ENCODE peak calls at places on chromosome 11, in seven cellular contexts. U is psoas muscle, J is astrocyte of the spinal cord, X is epithelial cell of esophagus, T is chondrocyte, A is fibroblast of mammary gland, Y is fibroblast of lung. K is an unnamed sample.

GRCh38 chr11:65381721-65382035 is 768 bp downstream of the SLC25A45 start:
- DNase-seq in A (peak), U (peak), X (peak), T (no peak), Y (peak), J (peak), K (peak)

GRCh38 chr11:3007404-3008010 is 15.4 kb upstream of the NAP1L4 start:
- DNase-seq in U (no peak), Y (no peak), T (no peak), J (no peak), A (no peak), X (no peak), K (no peak)

GRCh38 chr11:12201016-12201985 is 90.9 kb downstream of the MICAL2 start:
- DNase-seq in A (peak), Y (peak), X (peak), J (peak), U (no peak), T (no peak), K (no peak)

GRCh38 chr11:132586801-132587200 is 945.5 kb downstream of the OPCML start:
- DNase-seq in T (no peak), A (no peak), J (peak), X (no peak), Y (peak), U (no peak), K (no peak)

GRCh38 chr11:1472180-1473005 is 14.2 kb downstream of the MOB2 start:
- DNase-seq in A (no peak), X (no peak), U (peak), Y (no peak), J (no peak), T (peak), K (peak)

GRCh38 chr11:123357990-123358827 is 71.9 kb upstream of the GRAMD1B start:
- DNase-seq in X (peak), T (no peak), J (peak), A (peak), U (no peak), Y (peak), K (no peak)

GRCh38 chr11:70555092-70555491 is 156.8 kb downstream of the CTTN start:
- DNase-seq in T (no peak), J (no peak), X (no peak), Y (no peak), A (no peak), U (no peak), K (no peak)

GRCh38 chr11:2275334-2276279 is 5.2 kb upstream of the ASCL2 start:
- DNase-seq in X (no peak), J (no peak), T (no peak), A (no peak), U (no peak), Y (no peak), K (no peak)

GRCh38 chr11:71309611-71310010 is 57.2 kb upstream of the SHANK2 start:
- DNase-seq in X (no peak), U (no peak), Y (no peak), T (no peak), A (no peak), J (no peak), K (no peak)

GRCh38 chr11:70176940-70177689 is 26.0 kb upstream of the FADD start:
- DNase-seq in Y (no peak), A (peak), U (no peak), T (no peak), X (no peak), J (no peak), K (peak)

GRCh38 chr11:17633279-17633986 is 85.9 kb upstream of the MYOD1 start:
- DNase-seq in X (no peak), U (no peak), A (no peak), T (no peak), J (no peak), Y (no peak), K (no peak)

GRCh38 chr11:4881188-4881587 is 512 bp upstream of the OR51T1 start:
- DNase-seq in Y (no peak), T (no peak), X (no peak), A (no peak), U (no peak), J (no peak), K (no peak)

GRCh38 chr11:9092846-9093778 is 1.7 kb upstream of the SCUBE2 start:
- DNase-seq in A (peak), U (no peak), T (no peak), J (peak), Y (peak), X (no peak), K (no peak)

GRCh38 chr11:134660416-134660815 is 248.4 kb upstream of the B3GAT1 start:
- DNase-seq in X (no peak), A (no peak), Y (no peak), U (no peak), J (no peak), T (no peak), K (no peak)

GRCh38 chr11:126727381-126727780 is 273.2 kb downstream of the KIRREL3 start:
- DNase-seq in Y (no peak), X (no peak), A (no peak), T (no peak), J (no peak), U (no peak), K (no peak)

GRCh38 chr11:128462802-128463385 is 124.5 kb downstream of the ETS1 start:
- DNase-seq in A (no peak), J (no peak), T (no peak), X (no peak), U (no peak), Y (no peak), K (no peak)

GRCh38 chr11:127643659-127644058 is 643.1 kb upstream of the KIRREL3 start:
- DNase-seq in Y (no peak), T (no peak), A (no peak), X (no peak), U (no peak), J (no peak), K (no peak)

GRCh38 chr11:118514103-118514502 is 13.2 kb upstream of the TTC36 start:
- DNase-seq in J (no peak), U (no peak), Y (no peak), T (no peak), A (no peak), X (no peak), K (no peak)
- TF ChIP-seq CTCF in J (no peak), U (no peak), Y (no peak), T (no peak), A (no peak), X (no peak), K (no peak)

DNA sequence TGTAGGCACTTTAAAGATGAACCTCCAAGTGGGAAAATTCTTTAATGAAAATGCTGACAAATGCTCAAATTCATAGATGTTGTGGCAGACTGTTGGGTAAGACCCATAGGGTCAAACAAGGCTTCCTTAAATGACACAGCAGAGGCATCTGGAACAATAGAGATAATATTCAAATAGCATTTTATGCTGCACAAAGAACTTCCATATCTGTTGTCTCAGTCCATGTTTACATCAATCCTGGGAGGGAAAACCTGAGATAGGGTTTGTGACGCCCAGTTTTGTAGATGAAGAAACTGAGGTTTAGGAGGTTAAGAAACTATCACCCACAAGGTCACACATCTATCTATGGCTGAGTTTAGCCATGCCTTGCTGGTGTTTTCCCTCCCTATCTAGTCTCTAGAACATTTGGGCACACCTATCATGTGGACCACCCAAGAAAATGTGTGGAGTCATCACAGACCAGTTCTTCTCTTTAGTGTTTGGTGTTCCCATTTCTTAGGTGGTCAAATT is 106.4 kb downstream of the EHF start:
- DNase-seq in J (no peak), U (no peak), T (no peak), A (no peak), Y (no peak), X (no peak), K (no peak)
- TF ChIP-seq CTCF in J (no peak), U (no peak), T (no peak), A (no peak), Y (no peak), X (no peak), K (no peak)

GRCh38 chr11:40125054-40125453 is 1334.4 kb downstream of the LRRC4C start:
- DNase-seq in U (no peak), X (no peak), A (no peak), J (no peak), Y (no peak), T (no peak), K (no peak)
- TF ChIP-seq CTCF in U (no peak), X (no peak), A (no peak), J (peak), Y (no peak), T (peak), K (peak)

GRCh38 chr11:116553482-116553881 is 219.3 kb downstream of the BUD13 start:
- DNase-seq in A (no peak), T (no peak), Y (no peak), X (no peak), J (no peak), U (no peak), K (no peak)
- TF ChIP-seq CTCF in A (no peak), T (no peak), Y (no peak), X (no peak), J (no peak), U (no peak), K (no peak)

GRCh38 chr11:111983187-111983986 is 41.8 kb upstream of the DLAT start:
- DNase-seq in Y (peak), A (no peak), U (no peak), T (no peak), X (peak), J (peak), K (peak)

GRCh38 chr11:111980062-111980461 is 42.9 kb downstream of the DIXDC1 start:
- DNase-seq in X (no peak), T (no peak), U (no peak), Y (no peak), A (no peak), J (no peak), K (no peak)

GRCh38 chr11:111981270-111981669 is 43.9 kb upstream of the DLAT start:
- DNase-seq in A (no peak), Y (no peak), T (no peak), U (no peak), X (no peak), J (no peak), K (no peak)

GRCh38 chr11:111982532-111983186 is 42.5 kb upstream of the DLAT start:
- DNase-seq in J (no peak), T (no peak), U (no peak), Y (no peak), X (no peak), A (no peak), K (no peak)

GRCh38 chr11:111982019-111982464 is 43.2 kb upstream of the DLAT start:
- DNase-seq in J (peak), X (peak), U (peak), Y (peak), A (peak), T (no peak), K (peak)
- TF ChIP-seq CTCF in J (peak), X (peak), U (peak), Y (peak), A (peak), T (peak), K (peak)

GRCh38 chr11:121762820-121763219 is 310.1 kb upstream of the SORL1-AS1 start:
- DNase-seq in U (no peak), X (peak), T (no peak), J (peak), Y (peak), A (peak), K (no peak)
- TF ChIP-seq CTCF in U (no peak), X (no peak), T (peak), J (no peak), Y (peak), A (no peak), K (no peak)

GRCh38 chr11:114343493-114343892 is 47.3 kb downstream of the NNMT start:
- DNase-seq in X (no peak), T (no peak), U (no peak), A (no peak), Y (no peak), J (no peak), K (no peak)

GRCh38 chr11:114342476-114342875 is 46.3 kb downstream of the NNMT start:
- DNase-seq in U (no peak), A (no peak), X (no peak), Y (no peak), T (no peak), J (no peak), K (no peak)

GRCh38 chr11:114344494-114344893 is 48.3 kb downstream of the NNMT start:
- DNase-seq in T (no peak), U (no peak), J (no peak), Y (no peak), X (no peak), A (no peak), K (no peak)

GRCh38 chr11:114343020-114343419 is 46.8 kb downstream of the NNMT start:
- DNase-seq in Y (no peak), X (no peak), T (no peak), J (no peak), A (no peak), U (no peak), K (no peak)

DNA sequence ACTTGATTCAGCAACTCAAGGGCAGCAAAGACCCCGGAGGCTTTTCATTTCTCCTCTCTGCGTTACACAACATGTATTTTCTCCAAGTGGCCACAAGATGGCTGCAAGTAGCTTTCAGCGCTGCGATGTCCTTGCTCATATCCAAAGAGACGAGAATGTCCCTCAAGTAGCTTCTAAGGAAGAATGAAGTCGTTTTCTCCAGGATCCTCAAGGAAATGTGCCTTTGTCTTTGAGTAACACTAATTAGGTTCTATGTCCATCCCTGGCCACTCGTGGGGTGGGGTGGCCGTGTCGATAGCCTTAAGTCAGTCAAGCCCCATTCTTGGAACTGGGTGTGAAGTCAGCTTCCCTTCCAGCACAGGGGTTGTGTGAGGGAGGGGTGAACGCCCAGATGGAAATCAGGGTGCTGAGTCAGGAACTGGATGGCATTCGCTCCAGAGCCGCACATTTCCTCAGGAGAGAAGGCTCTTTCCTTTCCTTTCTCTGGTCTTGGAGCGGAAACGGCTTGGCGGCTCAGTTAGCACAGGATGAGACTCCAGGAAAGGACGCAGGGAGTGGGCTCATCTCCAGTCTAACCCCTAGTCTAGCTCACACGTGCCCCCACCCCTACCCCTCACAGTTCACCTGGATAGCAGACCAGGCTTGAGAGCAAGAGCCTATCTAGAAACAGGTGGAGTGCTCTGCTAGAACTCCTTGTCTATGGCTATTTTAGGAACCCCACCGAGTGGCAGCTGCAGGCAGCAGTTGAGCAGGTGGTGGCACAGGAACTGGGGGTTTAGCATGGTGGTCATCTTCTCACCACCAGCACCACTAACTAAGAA is 44.3 kb downstream of the NNMT start:
- DNase-seq in A (peak), J (peak), X (peak), Y (peak), U (peak), T (no peak), K (peak)
- TF ChIP-seq CTCF in A (peak), J (peak), X (peak), Y (peak), U (peak), T (peak), K (peak)

GRCh38 chr11:104731890-104732289 is 166.4 kb downstream of the CASP12 start:
- DNase-seq in X (no peak), T (no peak), U (no peak), Y (no peak), A (no peak), J (no peak), K (no peak)
- TF ChIP-seq CTCF in X (no peak), T (no peak), U (no peak), Y (no peak), A (no peak), J (no peak), K (no peak)

GRCh38 chr11:16052750-16053149 is 303.6 kb downstream of the SOX6 start:
- DNase-seq in A (no peak), Y (no peak), J (no peak), T (no peak), X (no peak), U (no peak), K (no peak)

GRCh38 chr11:16049611-16050010 is 306.7 kb downstream of the SOX6 start:
- DNase-seq in T (no peak), Y (no peak), X (no peak), J (no peak), U (no peak), A (no peak), K (no peak)

GRCh38 chr11:16043617-16044016 is 312.7 kb downstream of the SOX6 start:
- DNase-seq in A (no peak), X (no peak), U (no peak), Y (no peak), J (no peak), T (no peak), K (no peak)

GRCh38 chr11:16041207-16041606 is 315.1 kb downstream of the SOX6 start:
- DNase-seq in T (no peak), U (no peak), A (no peak), J (no peak), Y (no peak), X (no peak), K (no peak)

DNA sequence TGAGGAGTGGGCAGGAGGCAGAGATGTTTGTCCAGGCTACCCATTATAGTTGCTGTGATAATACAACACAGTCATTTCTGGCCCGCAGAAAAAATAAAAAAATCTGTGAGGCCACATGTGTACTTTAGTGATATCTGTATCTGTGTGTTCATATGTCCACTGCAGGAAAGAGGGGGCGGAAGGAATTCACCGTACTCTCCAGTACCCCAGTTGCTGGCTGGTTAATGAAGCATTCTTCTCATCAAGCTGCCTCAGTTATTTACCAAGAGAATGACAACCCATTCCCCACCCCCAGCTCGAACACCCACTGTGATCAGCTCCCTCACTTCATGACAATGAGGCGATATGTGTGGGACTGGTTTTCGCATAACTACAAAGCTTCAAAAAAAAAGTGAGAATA is 309.3 kb downstream of the SOX6 start:
- DNase-seq in X (no peak), T (no peak), A (no peak), J (no peak), U (no peak), Y (no peak), K (no peak)
- TF ChIP-seq CTCF in X (no peak), T (no peak), A (no peak), J (no peak), U (no peak), Y (no peak), K (no peak)

K was measured in lower lobe of right lung.